ENCODE peak calls at places on chromosomes 16 and 17, in nine cellular contexts. X is sigmoid colon, A is tibial artery, G is AG10803, C is adrenal gland, E is spleen, J is A549, Z is psoas muscle, K is ovary. M is an unnamed sample.

GRCh38 chr17:61405047-61405685 is 5.5 kb downstream of the TBX2 start:
- DNase-seq in X (peak), A (peak), G (no peak), C (no peak), E (peak), J (no peak), Z (peak), K (peak), M (no peak)

GRCh38 chr17:5424909-5425308 is 4.9 kb downstream of the RPAIN start:
- DNase-seq in X (no peak), A (no peak), G (no peak), C (no peak), E (no peak), J (no peak), Z (no peak), K (no peak), M (no peak)

GRCh38 chr16:75000481-75001081 is 1.8 kb downstream of the ZNRF1 start:
- DNase-seq in X (no peak), A (no peak), G (no peak), C (no peak), E (no peak), J (no peak), Z (no peak), K (no peak), M (no peak)

GRCh38 chr16:938136-938535 is 32.6 kb downstream of the LMF1 start:
- DNase-seq in X (no peak), A (no peak), G (no peak), C (no peak), E (peak), J (no peak), Z (peak), K (no peak), M (no peak)

GRCh38 chr16:9115277-9115676 is 23.8 kb downstream of the HAPSTR1 start:
- DNase-seq in X (no peak), A (no peak), G (no peak), C (no peak), E (no peak), J (no peak), Z (no peak), K (no peak), M (no peak)

GRCh38 chr17:31226373-31226772 is 70.7 kb downstream of the OMG start:
- DNase-seq in X (no peak), A (no peak), G (no peak), C (no peak), E (no peak), J (no peak), Z (no peak), K (no peak), M (no peak)

GRCh38 chr17:32445075-32445427 is 741 bp downstream of the PSMD11 start:
- DNase-seq in X (peak), A (no peak), G (peak), C (peak), E (no peak), J (peak), Z (peak), K (no peak), M (peak)

GRCh38 chr17:19513897-19514488 is 19.7 kb upstream of the SLC47A1 start:
- DNase-seq in X (peak), A (peak), G (peak), C (peak), E (peak), J (peak), Z (peak), K (peak), M (peak)

GRCh38 chr17:77405867-77406513 is 265.2 kb downstream of the SEC14L1 start:
- DNase-seq in X (no peak), A (no peak), G (no peak), C (no peak), E (peak), J (no peak), Z (peak), K (no peak), M (no peak)

GRCh38 chr17:68297168-68297567 is 5.9 kb downstream of the ARSG start:
- DNase-seq in X (no peak), A (no peak), G (peak), C (no peak), E (no peak), J (no peak), Z (no peak), K (no peak), M (no peak)

GRCh38 chr16:22805326-22805725 is 8.6 kb upstream of the HS3ST2 start:
- DNase-seq in X (no peak), A (no peak), G (no peak), C (no peak), E (no peak), J (no peak), Z (no peak), K (no peak), M (no peak)

GRCh38 chr17:57467801-57468200 is 211.5 kb downstream of the MSI2 start:
- DNase-seq in X (no peak), A (no peak), G (no peak), C (no peak), E (no peak), J (no peak), Z (no peak), K (no peak), M (no peak)

GRCh38 chr16:88382491-88383400 is at the start of gene ZNF469:
- DNase-seq in X (peak), A (peak), G (peak), C (no peak), E (peak), J (peak), Z (peak), K (peak), M (no peak)

GRCh38 chr17:15213381-15214087 is 51.6 kb downstream of the PMP22 start:
- DNase-seq in X (no peak), A (no peak), G (peak), C (no peak), E (no peak), J (peak), Z (no peak), K (no peak), M (no peak)
- TF ChIP-seq CTCF in X (no peak), A (no peak), G (peak), C (peak), E (peak), J (peak), Z (peak), K (no peak), M (peak)

GRCh38 chr16:65118866-65119265 is 3.0 kb downstream of the CDH11 start:
- DNase-seq in X (no peak), A (no peak), G (no peak), C (no peak), E (no peak), J (no peak), Z (no peak), K (no peak), M (no peak)

GRCh38 chr16:65121870-65122723 is at the start of gene CDH11:
- DNase-seq in X (peak), A (peak), G (peak), C (no peak), E (peak), J (no peak), Z (peak), K (peak), M (no peak)

GRCh38 chr16:65120811-65121721 is 797 bp downstream of the CDH11 start:
- DNase-seq in X (peak), A (peak), G (no peak), C (no peak), E (peak), J (peak), Z (peak), K (peak), M (no peak)

GRCh38 chr16:65117701-65118448 is 4.0 kb downstream of the CDH11 start:
- DNase-seq in X (peak), A (peak), G (peak), C (peak), E (no peak), J (peak), Z (peak), K (peak), M (peak)

DNA sequence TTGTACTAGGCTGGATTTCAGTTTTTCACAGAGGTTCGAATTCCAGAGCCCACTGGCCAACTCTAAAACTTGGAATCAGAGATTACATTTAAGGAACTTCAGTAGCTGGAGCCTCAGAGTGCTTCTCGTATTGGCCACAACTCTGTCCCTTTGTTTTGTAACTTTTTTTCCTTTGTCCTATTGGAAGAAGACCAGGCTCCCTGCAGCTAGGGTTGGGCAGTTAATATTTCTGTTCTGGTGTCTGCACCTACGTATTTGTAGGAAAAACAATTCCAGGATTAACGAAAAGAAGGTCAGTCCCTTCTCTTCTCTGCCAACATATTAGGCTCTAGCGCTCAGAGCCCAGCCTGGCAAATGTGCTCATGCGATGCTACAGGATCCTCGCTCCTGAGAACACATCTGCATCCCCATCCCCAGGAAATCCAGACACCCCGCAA is 1.9 kb downstream of the CDH11 start:
- DNase-seq in X (peak), A (no peak), G (peak), C (no peak), E (no peak), J (no peak), Z (no peak), K (peak), M (no peak)
- H3K4me3 ChIP-seq in X (peak), A (peak), G (peak), C (no peak), E (peak), J (no peak), Z (peak), K (peak), M (peak)

GRCh38 chr16:86210403-86211193 is 299.7 kb upstream of the FOXF1 start:
- DNase-seq in X (no peak), A (no peak), G (no peak), C (no peak), E (no peak), J (no peak), Z (no peak), K (no peak), M (no peak)

GRCh38 chr16:86205521-86206245 is 304.6 kb upstream of the FOXF1 start:
- DNase-seq in X (no peak), A (no peak), G (no peak), C (no peak), E (no peak), J (no peak), Z (no peak), K (no peak), M (no peak)

GRCh38 chr16:86209202-86209601 is 301.1 kb upstream of the FOXF1 start:
- DNase-seq in X (no peak), A (no peak), G (no peak), C (no peak), E (no peak), J (no peak), Z (no peak), K (no peak), M (no peak)

GRCh38 chr16:86203557-86204275 is 304.8 kb downstream of the IRF8 start:
- DNase-seq in X (no peak), A (no peak), G (no peak), C (no peak), E (no peak), J (no peak), Z (no peak), K (no peak), M (no peak)

GRCh38 chr16:86207350-86207749 is 303.0 kb upstream of the FOXF1 start:
- DNase-seq in X (no peak), A (no peak), G (no peak), C (no peak), E (no peak), J (no peak), Z (no peak), K (no peak), M (no peak)
- TF ChIP-seq CTCF in X (no peak), A (no peak), G (no peak), C (no peak), E (no peak), J (no peak), Z (no peak), K (no peak), M (no peak)

DNA sequence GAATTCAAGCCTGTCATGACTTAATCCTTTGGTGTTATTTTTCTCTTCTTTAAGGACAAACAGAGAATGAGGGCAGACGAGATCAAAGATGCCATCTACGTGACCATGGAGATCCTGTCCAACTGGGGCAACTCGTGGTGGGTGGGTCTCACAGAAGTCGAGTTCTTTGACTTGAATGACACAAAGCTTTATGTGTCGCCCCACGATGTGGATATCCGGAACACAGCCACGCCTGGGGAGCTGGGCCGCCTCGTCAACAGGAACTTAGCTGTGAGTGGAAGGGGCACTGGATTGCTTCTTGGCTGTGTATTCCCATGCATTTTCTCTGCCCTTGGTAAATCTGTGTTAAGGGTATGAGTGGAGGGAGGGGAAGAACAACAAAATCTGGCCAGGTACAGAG is 158.7 kb downstream of the KATNIP start:
- DNase-seq in X (peak), A (peak), G (no peak), C (no peak), E (peak), J (no peak), Z (no peak), K (peak), M (no peak)
- H3K4me3 ChIP-seq in X (no peak), A (no peak), G (no peak), C (no peak), E (no peak), J (no peak), Z (no peak), K (no peak), M (no peak)

DNA sequence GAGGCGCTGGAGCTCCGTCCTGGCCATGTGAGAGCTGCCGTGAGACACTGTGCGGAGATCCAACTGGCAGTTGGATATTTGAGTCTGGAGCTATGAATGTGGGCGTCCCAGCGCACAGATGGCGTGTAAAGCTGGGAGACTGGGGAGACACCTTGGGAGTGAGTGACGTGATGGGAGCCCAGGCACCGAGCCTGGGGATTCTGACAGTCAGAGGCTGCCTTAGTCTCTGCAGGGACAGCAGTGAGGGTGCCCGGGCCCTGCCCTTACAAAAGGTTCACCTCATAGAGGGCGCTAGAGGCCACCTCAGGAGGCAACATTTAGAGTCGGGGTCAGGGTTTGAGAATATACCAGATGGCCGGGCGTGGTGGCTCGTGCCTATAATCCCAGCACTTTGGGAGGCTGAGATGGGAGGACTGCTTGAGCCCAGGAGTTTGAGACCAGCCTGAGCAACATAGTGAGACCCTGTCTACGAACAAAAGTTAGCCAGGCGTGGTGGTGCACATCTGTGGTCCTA is 194.1 kb upstream of the GSE1 start:
- DNase-seq in X (peak), A (no peak), G (no peak), C (no peak), E (peak), J (no peak), Z (peak), K (peak), M (no peak)
- TF ChIP-seq CTCF in X (no peak), A (no peak), G (no peak), C (no peak), E (no peak), J (no peak), Z (no peak), K (no peak), M (no peak)